ENCODE peak calls at places on chromosomes 5 and 9, in six cellular contexts. A is HTR-8/SVneo; L is naive thymus-derived CD4-positive, alpha-beta T cell; I is endodermal cell; T is amniotic stem cell; S is fibroblast of lung. G is an unnamed sample.

GRCh38 chr5:68962632-68963484 is 131.0 kb upstream of the SLC30A5 start:
- DNase-seq in A (peak), L (no peak), I (peak), T (peak), S (peak), G (peak)

GRCh38 chr5:79229357-79230174 is 6.4 kb upstream of the JMY start:
- DNase-seq in A (no peak), L (no peak), I (no peak), T (peak), S (peak), G (peak)

GRCh38 chr5:93035194-93035593 is 545.8 kb downstream of the NR2F1-AS1 start:
- DNase-seq in A (peak), L (no peak), I (no peak), T (no peak), S (no peak), G (no peak)

GRCh38 chr5:172411423-172412111 is 42.8 kb downstream of the SH3PXD2B start:
- DNase-seq in A (no peak), L (no peak), I (no peak), T (no peak), S (peak), G (peak)

GRCh38 chr9:27019589-27019988 is 14.1 kb upstream of the LRRC19 start:
- DNase-seq in A (no peak), L (no peak), I (no peak), T (no peak), S (peak), G (peak)

GRCh38 chr5:118919016-118919415 is 69.3 kb downstream of the DTWD2 start:
- DNase-seq in A (no peak), L (no peak), I (no peak), T (no peak), S (peak), G (no peak)

GRCh38 chr9:112489876-112490661 is 3.4 kb downstream of the KIAA1958 start:
- DNase-seq in A (no peak), L (no peak), I (no peak), T (no peak), S (no peak), G (no peak)

GRCh38 chr5:100890514-100891008 is 12.5 kb downstream of the ST8SIA4 start:
- DNase-seq in A (no peak), L (no peak), I (no peak), T (no peak), S (peak), G (peak)

GRCh38 chr5:68924490-68925145 is 169.2 kb upstream of the SLC30A5 start:
- DNase-seq in A (no peak), L (no peak), I (no peak), T (peak), S (peak), G (peak)

GRCh38 chr9:37667706-37668672 is 17.2 kb downstream of the FRMPD1 start:
- DNase-seq in A (peak), L (no peak), I (peak), T (no peak), S (no peak), G (peak)

GRCh38 chr5:135533346-135533745 is 2.4 kb downstream of the NEUROG1 start:
- DNase-seq in A (no peak), L (no peak), I (no peak), T (no peak), S (no peak), G (no peak)

G was measured in cardiac fibroblast.